ENCODE peak calls at places on chromosomes 16 and 17, in nine cellular contexts. One of them, this sample, is unnamed.
A peak's percentile ranks its signal among the peaks of the same experiment; 100 is the strongest.

GRCh38 chr17:7191571-7192270 is 12.6 kb upstream of the ASGR1 start:
- DNase-seq in T follicular helper cell: no peak
- DNase-seq in fibroblast of mammary gland: peak; percentile 37
- DNase-seq in stimulated activated CD4-positive, alpha-beta T cell treated with anti-CD3 and anti-CD28 coated beads, Interleukin-2, amount 100 ng/mL, for 24 hours: peak; percentile 39
- DNase-seq in left ventricle myocardium superior: peak; percentile 58
- DNase-seq in GM04504: no peak
- DNase-seq in GDM1: no peak
- DNase-seq in fibroblast of pulmonary artery: no peak
- DNase-seq in upper lobe of right lung: no peak
- DNase-seq in this sample: no peak

GRCh38 chr16:66182592-66182991 is 183.9 kb upstream of the CDH5 start:
- DNase-seq in T follicular helper cell: no peak
- DNase-seq in left ventricle myocardium superior: no peak
- DNase-seq in stimulated activated CD4-positive, alpha-beta T cell treated with anti-CD3 and anti-CD28 coated beads, Interleukin-2, amount 100 ng/mL, for 24 hours: no peak
- DNase-seq in GDM1: no peak
- DNase-seq in upper lobe of right lung: no peak
- DNase-seq in fibroblast of mammary gland: no peak
- DNase-seq in fibroblast of pulmonary artery: no peak
- DNase-seq in GM04504: no peak
- DNase-seq in this sample: no peak

GRCh38 chr16:52871481-52871880 is 181.2 kb downstream of the CHD9NB start:
- DNase-seq in stimulated activated CD4-positive, alpha-beta T cell treated with anti-CD3 and anti-CD28 coated beads, Interleukin-2, amount 100 ng/mL, for 24 hours: no peak
- DNase-seq in GDM1: no peak
- DNase-seq in left ventricle myocardium superior: no peak
- DNase-seq in fibroblast of pulmonary artery: no peak
- DNase-seq in GM04504: no peak
- DNase-seq in fibroblast of mammary gland: no peak
- DNase-seq in upper lobe of right lung: no peak
- DNase-seq in T follicular helper cell: no peak
- DNase-seq in this sample: no peak

GRCh38 chr17:47607481-47607880 is 42.2 kb upstream of the KPNB1 start:
- DNase-seq in left ventricle myocardium superior: no peak
- DNase-seq in T follicular helper cell: no peak
- DNase-seq in stimulated activated CD4-positive, alpha-beta T cell treated with anti-CD3 and anti-CD28 coated beads, Interleukin-2, amount 100 ng/mL, for 24 hours: no peak
- DNase-seq in GDM1: no peak
- DNase-seq in upper lobe of right lung: no peak
- DNase-seq in fibroblast of pulmonary artery: no peak
- DNase-seq in fibroblast of mammary gland: no peak
- DNase-seq in GM04504: no peak
- DNase-seq in this sample: no peak

GRCh38 chr17:73096866-73097265 is 4.4 kb upstream of the SLC39A11 start:
- DNase-seq in GDM1: no peak
- DNase-seq in upper lobe of right lung: peak; percentile 75
- DNase-seq in fibroblast of mammary gland: peak; percentile 31
- DNase-seq in left ventricle myocardium superior: no peak
- DNase-seq in stimulated activated CD4-positive, alpha-beta T cell treated with anti-CD3 and anti-CD28 coated beads, Interleukin-2, amount 100 ng/mL, for 24 hours: no peak
- DNase-seq in T follicular helper cell: no peak
- DNase-seq in GM04504: no peak
- DNase-seq in fibroblast of pulmonary artery: peak; percentile 10
- DNase-seq in this sample: no peak

GRCh38 chr17:75845933-75846700 is 1.9 kb upstream of the UNC13D start:
- DNase-seq in fibroblast of mammary gland: no peak
- DNase-seq in stimulated activated CD4-positive, alpha-beta T cell treated with anti-CD3 and anti-CD28 coated beads, Interleukin-2, amount 100 ng/mL, for 24 hours: no peak
- DNase-seq in GDM1: no peak
- DNase-seq in T follicular helper cell: no peak
- DNase-seq in upper lobe of right lung: no peak
- DNase-seq in GM04504: no peak
- DNase-seq in left ventricle myocardium superior: peak; percentile 34
- DNase-seq in fibroblast of pulmonary artery: no peak
- DNase-seq in this sample: no peak

GRCh38 chr17:1942066-1942365 is 83.1 kb downstream of the RTN4RL1 start:
- DNase-seq in fibroblast of mammary gland: no peak
- DNase-seq in T follicular helper cell: no peak
- DNase-seq in left ventricle myocardium superior: no peak
- DNase-seq in GM04504: no peak
- DNase-seq in upper lobe of right lung: no peak
- DNase-seq in stimulated activated CD4-positive, alpha-beta T cell treated with anti-CD3 and anti-CD28 coated beads, Interleukin-2, amount 100 ng/mL, for 24 hours: no peak
- DNase-seq in fibroblast of pulmonary artery: no peak
- DNase-seq in GDM1: no peak
- DNase-seq in this sample: no peak

GRCh38 chr17:50468120-50469004 is at the start of gene CHAD:
- DNase-seq in T follicular helper cell: no peak
- DNase-seq in left ventricle myocardium superior: no peak
- DNase-seq in upper lobe of right lung: no peak
- DNase-seq in GDM1: no peak
- DNase-seq in stimulated activated CD4-positive, alpha-beta T cell treated with anti-CD3 and anti-CD28 coated beads, Interleukin-2, amount 100 ng/mL, for 24 hours: no peak
- DNase-seq in fibroblast of mammary gland: no peak
- DNase-seq in GM04504: no peak
- DNase-seq in fibroblast of pulmonary artery: no peak
- DNase-seq in this sample: no peak

GRCh38 chr16:4947722-4948503 is 10.2 kb upstream of the SEC14L5 start:
- DNase-seq in left ventricle myocardium superior: no peak
- DNase-seq in GDM1: no peak
- DNase-seq in GM04504: no peak
- DNase-seq in fibroblast of mammary gland: no peak
- DNase-seq in fibroblast of pulmonary artery: no peak
- DNase-seq in T follicular helper cell: no peak
- DNase-seq in stimulated activated CD4-positive, alpha-beta T cell treated with anti-CD3 and anti-CD28 coated beads, Interleukin-2, amount 100 ng/mL, for 24 hours: no peak
- DNase-seq in upper lobe of right lung: no peak
- DNase-seq in this sample: no peak

GRCh38 chr17:36592316-36592710 is 634 bp downstream of the DHRS11 start:
- DNase-seq in T follicular helper cell: no peak
- DNase-seq in GM04504: no peak
- DNase-seq in fibroblast of mammary gland: no peak
- DNase-seq in GDM1: no peak
- DNase-seq in upper lobe of right lung: no peak
- DNase-seq in stimulated activated CD4-positive, alpha-beta T cell treated with anti-CD3 and anti-CD28 coated beads, Interleukin-2, amount 100 ng/mL, for 24 hours: peak; percentile 22
- DNase-seq in left ventricle myocardium superior: no peak
- DNase-seq in fibroblast of pulmonary artery: no peak
- DNase-seq in this sample: no peak

GRCh38 chr17:16377804-16378400 is 3.0 kb upstream of the UBB start:
- DNase-seq in T follicular helper cell: no peak
- DNase-seq in GDM1: no peak
- DNase-seq in fibroblast of mammary gland: peak; percentile 89
- DNase-seq in left ventricle myocardium superior: no peak
- DNase-seq in fibroblast of pulmonary artery: peak; percentile 78
- DNase-seq in upper lobe of right lung: no peak
- DNase-seq in GM04504: peak; percentile 27
- DNase-seq in stimulated activated CD4-positive, alpha-beta T cell treated with anti-CD3 and anti-CD28 coated beads, Interleukin-2, amount 100 ng/mL, for 24 hours: no peak
- DNase-seq in this sample: no peak

GRCh38 chr17:42107597-42108576 is 4.6 kb downstream of the DHX58 start:
- DNase-seq in stimulated activated CD4-positive, alpha-beta T cell treated with anti-CD3 and anti-CD28 coated beads, Interleukin-2, amount 100 ng/mL, for 24 hours: peak; percentile 96
- DNase-seq in GDM1: peak; percentile 61
- DNase-seq in upper lobe of right lung: peak; percentile 88
- DNase-seq in left ventricle myocardium superior: peak; percentile 82
- DNase-seq in T follicular helper cell: peak; percentile 83
- DNase-seq in GM04504: no peak
- DNase-seq in fibroblast of mammary gland: no peak
- DNase-seq in fibroblast of pulmonary artery: peak; percentile 35
- DNase-seq in this sample: no peak

GRCh38 chr17:46764709-46765401 is 53.6 kb downstream of the WNT3 start:
- DNase-seq in fibroblast of pulmonary artery: peak; percentile 92
- DNase-seq in GM04504: peak; percentile 75
- DNase-seq in GDM1: no peak
- DNase-seq in T follicular helper cell: no peak
- DNase-seq in upper lobe of right lung: peak; percentile 87
- DNase-seq in left ventricle myocardium superior: peak; percentile 85
- DNase-seq in stimulated activated CD4-positive, alpha-beta T cell treated with anti-CD3 and anti-CD28 coated beads, Interleukin-2, amount 100 ng/mL, for 24 hours: no peak
- DNase-seq in fibroblast of mammary gland: peak; percentile 86
- DNase-seq in this sample: no peak

GRCh38 chr16:58515871-58516767 is 802 bp downstream of the SETD6 start:
- DNase-seq in T follicular helper cell: peak; percentile 25
- DNase-seq in upper lobe of right lung: peak; percentile 80
- DNase-seq in fibroblast of mammary gland: no peak
- DNase-seq in fibroblast of pulmonary artery: no peak
- DNase-seq in GDM1: no peak
- DNase-seq in stimulated activated CD4-positive, alpha-beta T cell treated with anti-CD3 and anti-CD28 coated beads, Interleukin-2, amount 100 ng/mL, for 24 hours: peak; percentile 58
- DNase-seq in GM04504: no peak
- DNase-seq in left ventricle myocardium superior: peak; percentile 69
- DNase-seq in this sample: no peak

GRCh38 chr16:53872248-53873221 is 168.6 kb downstream of the FTO start:
- DNase-seq in GM04504: peak; percentile 56
- DNase-seq in T follicular helper cell: no peak
- DNase-seq in upper lobe of right lung: no peak
- DNase-seq in fibroblast of mammary gland: peak; percentile 89
- DNase-seq in fibroblast of pulmonary artery: no peak
- DNase-seq in stimulated activated CD4-positive, alpha-beta T cell treated with anti-CD3 and anti-CD28 coated beads, Interleukin-2, amount 100 ng/mL, for 24 hours: no peak
- DNase-seq in left ventricle myocardium superior: no peak
- DNase-seq in GDM1: no peak
- DNase-seq in this sample: peak; percentile 12

GRCh38 chr17:81991684-81992513 is 14.5 kb downstream of the ASPSCR1 start:
- DNase-seq in GDM1: no peak
- DNase-seq in fibroblast of mammary gland: peak; percentile 22
- DNase-seq in T follicular helper cell: no peak
- DNase-seq in fibroblast of pulmonary artery: peak; percentile 47
- DNase-seq in stimulated activated CD4-positive, alpha-beta T cell treated with anti-CD3 and anti-CD28 coated beads, Interleukin-2, amount 100 ng/mL, for 24 hours: no peak
- DNase-seq in left ventricle myocardium superior: peak; percentile 89
- DNase-seq in upper lobe of right lung: peak; percentile 97
- DNase-seq in GM04504: peak; percentile 40
- DNase-seq in this sample: peak; percentile 33

GRCh38 chr17:72465191-72466024 is 344.6 kb downstream of the SOX9 start:
- DNase-seq in stimulated activated CD4-positive, alpha-beta T cell treated with anti-CD3 and anti-CD28 coated beads, Interleukin-2, amount 100 ng/mL, for 24 hours: no peak
- DNase-seq in left ventricle myocardium superior: no peak
- DNase-seq in fibroblast of mammary gland: peak; percentile 77
- DNase-seq in T follicular helper cell: no peak
- DNase-seq in fibroblast of pulmonary artery: peak; percentile 75
- DNase-seq in GDM1: no peak
- DNase-seq in GM04504: peak; percentile 64
- DNase-seq in upper lobe of right lung: no peak
- DNase-seq in this sample: no peak

GRCh38 chr16:31010943-31011342 is 505 bp upstream of the STX1B start:
- DNase-seq in fibroblast of mammary gland: no peak
- DNase-seq in GDM1: no peak
- DNase-seq in stimulated activated CD4-positive, alpha-beta T cell treated with anti-CD3 and anti-CD28 coated beads, Interleukin-2, amount 100 ng/mL, for 24 hours: no peak
- DNase-seq in GM04504: no peak
- DNase-seq in upper lobe of right lung: no peak
- DNase-seq in T follicular helper cell: no peak
- DNase-seq in left ventricle myocardium superior: no peak
- DNase-seq in fibroblast of pulmonary artery: no peak
- DNase-seq in this sample: no peak

GRCh38 chr17:62045517-62045916 is 19.6 kb downstream of the MED13 start:
- DNase-seq in upper lobe of right lung: no peak
- DNase-seq in T follicular helper cell: no peak
- DNase-seq in GDM1: no peak
- DNase-seq in fibroblast of mammary gland: no peak
- DNase-seq in fibroblast of pulmonary artery: no peak
- DNase-seq in left ventricle myocardium superior: no peak
- DNase-seq in stimulated activated CD4-positive, alpha-beta T cell treated with anti-CD3 and anti-CD28 coated beads, Interleukin-2, amount 100 ng/mL, for 24 hours: no peak
- DNase-seq in GM04504: no peak
- DNase-seq in this sample: no peak

GRCh38 chr16:27951752-27952151 is 111.8 kb downstream of the GSG1L start:
- DNase-seq in GDM1: no peak
- DNase-seq in stimulated activated CD4-positive, alpha-beta T cell treated with anti-CD3 and anti-CD28 coated beads, Interleukin-2, amount 100 ng/mL, for 24 hours: no peak
- DNase-seq in left ventricle myocardium superior: no peak
- DNase-seq in fibroblast of pulmonary artery: no peak
- DNase-seq in fibroblast of mammary gland: peak; percentile 23
- DNase-seq in upper lobe of right lung: no peak
- DNase-seq in T follicular helper cell: no peak
- DNase-seq in GM04504: peak; percentile 15
- DNase-seq in this sample: no peak

GRCh38 chr16:78894872-78895271 is 705.7 kb downstream of the MAF start:
- DNase-seq in upper lobe of right lung: no peak
- DNase-seq in fibroblast of mammary gland: no peak
- DNase-seq in left ventricle myocardium superior: no peak
- DNase-seq in GDM1: no peak
- DNase-seq in fibroblast of pulmonary artery: no peak
- DNase-seq in GM04504: no peak
- DNase-seq in stimulated activated CD4-positive, alpha-beta T cell treated with anti-CD3 and anti-CD28 coated beads, Interleukin-2, amount 100 ng/mL, for 24 hours: peak; percentile 29
- DNase-seq in T follicular helper cell: no peak
- DNase-seq in this sample: no peak

This sample was measured in substantia nigra.